ENCODE peak calls at places on chromosomes 1 and 21, in ten cellular contexts. Y is tibial nerve, N is gastrocnemius medialis, R is Peyer's patch, B is heart left ventricle, L is A549, G is ovary, O is uterus, H is suprapubic skin, Z is HCT116. V is an unnamed sample.

GRCh38 chr1:214603819-214604252 is 841 bp downstream of the CENPF start:
- DNase-seq in Y (no peak), N (no peak), R (no peak), B (no peak), L (peak; percentile 28), G (no peak), O (no peak), H (no peak), Z (no peak), V (no peak)

GRCh38 chr1:30028939-30029338 is 694.4 kb downstream of the MATN1 start:
- DNase-seq in Y (no peak), N (no peak), R (no peak), B (no peak), L (no peak), G (no peak), O (no peak), H (no peak), Z (no peak), V (no peak)

GRCh38 chr21:41435728-41436127 is 9.7 kb downstream of the MX1 start:
- DNase-seq in Y (no peak), N (no peak), R (no peak), B (no peak), L (no peak), G (no peak), O (no peak), H (no peak), Z (no peak), V (no peak)

GRCh38 chr1:79293611-79294010 is 287.1 kb upstream of the ADGRL4 start:
- DNase-seq in Y (no peak), N (no peak), R (no peak), B (no peak), L (no peak), G (no peak), O (no peak), H (no peak), Z (no peak), V (no peak)

GRCh38 chr1:116820362-116820761 is 66.1 kb downstream of the CD2 start:
- DNase-seq in Y (no peak), N (no peak), R (no peak), B (peak; percentile 87), L (no peak), G (peak; percentile 69), O (peak; percentile 75), H (no peak), Z (no peak), V (peak; percentile 32)

GRCh38 chr1:183226963-183227362 is 40.9 kb downstream of the LAMC2 start:
- DNase-seq in Y (no peak), N (no peak), R (no peak), B (no peak), L (no peak), G (no peak), O (no peak), H (no peak), Z (no peak), V (no peak)

GRCh38 chr1:64183985-64184440 is 19.4 kb upstream of the UBE2U start:
- DNase-seq in Y (no peak), N (no peak), R (no peak), B (no peak), L (no peak), G (no peak), O (no peak), H (no peak), Z (no peak), V (no peak)

GRCh38 chr1:199743227-199743626 is 284.3 kb upstream of the NR5A2 start:
- DNase-seq in Y (no peak), N (no peak), R (no peak), B (no peak), L (no peak), G (no peak), O (no peak), H (no peak), Z (no peak), V (no peak)

GRCh38 chr1:201105688-201106087 is 6.5 kb downstream of the CACNA1S start:
- DNase-seq in Y (no peak), N (no peak), R (no peak), B (no peak), L (no peak), G (no peak), O (no peak), H (no peak), Z (no peak), V (no peak)

GRCh38 chr1:221993444-221993948 is 251.6 kb upstream of the DUSP10 start:
- DNase-seq in Y (no peak), N (no peak), R (no peak), B (no peak), L (no peak), G (no peak), O (no peak), H (no peak), Z (no peak), V (no peak)

GRCh38 chr1:11707621-11708276 is 16.2 kb downstream of the DRAXIN start:
- DNase-seq in Y (no peak), N (peak; percentile 55), R (no peak), B (peak; percentile 86), L (no peak), G (no peak), O (no peak), H (no peak), Z (no peak), V (no peak)

GRCh38 chr1:1858382-1859086 is 32.4 kb downstream of the GNB1 start:
- DNase-seq in Y (peak; percentile 53), N (peak; percentile 69), R (no peak), B (peak; percentile 89), L (peak; percentile 62), G (peak; percentile 59), O (peak; percentile 63), H (peak; percentile 86), Z (no peak), V (peak; percentile 84)

DNA sequence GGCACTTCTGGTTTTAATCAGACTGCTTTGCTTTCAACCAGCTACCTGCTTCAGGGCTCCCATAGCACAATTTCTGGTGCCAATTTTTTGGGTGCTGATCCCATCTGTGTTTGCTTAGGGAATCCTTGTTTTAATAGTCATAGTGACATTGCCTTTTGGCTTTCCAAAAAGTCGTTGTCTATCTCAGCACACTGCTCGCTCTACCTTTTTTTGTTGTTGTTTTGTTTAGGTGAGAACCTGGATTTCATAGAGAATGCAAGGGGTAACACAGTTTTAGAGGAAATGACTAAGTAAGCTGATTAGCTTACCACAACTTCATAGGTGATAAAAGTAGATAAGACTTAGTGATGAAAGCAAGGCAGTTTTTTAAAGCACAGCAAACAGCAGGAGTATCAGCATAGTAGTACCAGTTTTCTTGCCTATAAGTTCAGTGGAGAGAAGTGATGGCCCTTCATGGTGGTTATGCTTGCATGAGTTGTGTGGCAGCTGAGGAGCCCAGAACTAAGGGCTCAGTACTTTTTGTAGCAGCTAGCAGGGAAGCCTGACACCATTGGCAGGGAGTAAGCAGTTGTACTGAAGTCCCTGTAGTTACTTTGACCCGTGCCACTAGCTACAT is 31.3 kb downstream of the NEK7 start:
- DNase-seq in Y (no peak), N (no peak), R (no peak), B (no peak), L (no peak), G (no peak), O (no peak), H (no peak), Z (no peak), V (no peak)
- H3K4me3 ChIP-seq in Y (no peak overlapping the region), N (no peak overlapping the region), R (no peak overlapping the region), B (no peak overlapping the region), L (no peak overlapping the region), G (no peak overlapping the region), O (no peak overlapping the region), H (no peak overlapping the region), Z (no peak overlapping the region), V (no peak overlapping the region)

DNA sequence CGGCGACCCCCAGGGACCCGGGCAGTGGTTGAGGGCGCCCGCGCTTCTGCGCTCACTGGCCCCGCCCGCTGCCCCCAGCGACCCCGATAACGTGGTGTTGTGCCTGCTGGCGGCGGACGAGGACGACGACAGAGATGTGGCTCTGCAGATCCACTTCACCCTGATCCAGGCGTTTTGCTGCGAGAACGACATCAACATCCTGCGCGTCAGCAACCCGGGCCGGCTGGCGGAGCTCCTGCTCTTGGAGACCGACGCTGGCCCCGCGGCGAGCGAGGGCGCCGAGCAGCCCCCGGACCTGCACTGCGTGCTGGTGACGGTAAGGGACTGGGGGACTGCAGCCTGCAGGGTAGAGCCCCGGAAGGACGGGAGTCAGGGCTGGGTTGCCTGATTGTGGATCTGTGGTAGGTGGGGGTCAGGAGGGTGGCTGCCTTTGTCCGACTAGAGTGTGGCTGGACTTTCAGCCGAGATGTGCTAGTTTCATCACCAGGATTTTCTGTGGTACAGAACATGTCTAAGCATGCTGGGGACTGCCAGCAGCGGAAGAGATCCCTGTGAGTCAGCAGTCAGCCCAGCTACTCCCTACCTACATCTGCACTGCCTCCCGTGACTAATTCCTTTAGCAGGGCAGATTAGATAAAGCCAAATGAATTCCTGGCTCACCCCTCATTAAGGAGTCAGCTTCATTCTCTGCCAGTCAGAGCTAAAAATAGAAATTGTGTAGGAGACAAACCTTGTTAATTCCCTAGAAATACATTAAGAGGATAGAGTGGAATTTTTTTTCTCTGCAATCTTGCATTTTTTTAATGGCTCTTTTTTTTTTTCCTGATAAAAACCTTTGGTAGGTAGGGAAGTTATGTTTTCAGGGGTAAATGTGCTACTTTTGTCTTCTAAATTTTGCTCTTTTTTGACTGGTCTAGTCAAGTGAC is 1.5 kb downstream of the GADD45A start:
- DNase-seq in Y (peak; percentile 41), N (peak; percentile 95), R (peak; percentile 70), B (peak; percentile 91), L (peak; percentile 70), G (peak; percentile 78), O (peak; percentile 75), H (peak; percentile 85), Z (peak; percentile 91), V (peak; percentile 94)
- TF ChIP-seq CTCF in Y (no peak), N (peak; percentile 14), R (peak; percentile 5), B (no peak), L (no peak), G (no peak), O (peak; percentile 9), H (no peak), Z (no peak), V (no peak)

GRCh38 chr1:47333922-47334764 is 553 bp downstream of the CMPK1 start:
- DNase-seq in Y (peak; percentile 59), N (peak; percentile 83), R (peak; percentile 83), B (peak; percentile 89), L (peak; percentile 87), G (peak; percentile 85), O (peak; percentile 69), H (peak; percentile 88), Z (peak; percentile 44), V (peak; percentile 95)
- TF ChIP-seq POLR2A in Y (peak; percentile 62), N (peak; percentile 76), R (peak; percentile 80), B (peak; percentile 45), L (peak; percentile 46), G (peak; percentile 46), O (peak; percentile 56), H (no peak), Z (no peak), V (no peak)

GRCh38 chr1:53367503-53368313 is 39.8 kb upstream of the LRP8 start:
- DNase-seq in Y (no peak), N (no peak), R (peak; percentile 78), B (no peak), L (no peak), G (peak; percentile 8), O (peak; percentile 1), H (peak; percentile 52), Z (no peak), V (no peak)
- H3K4me3 ChIP-seq in Y (no peak overlapping the region), N (no peak overlapping the region), R (no peak overlapping the region), B (no peak overlapping the region), L (no peak overlapping the region), G (no peak overlapping the region), O (no peak overlapping the region), H (no peak overlapping the region), Z (no peak overlapping the region), V (no peak overlapping the region)